ENCODE peak calls at places on chromosomes 6 and 20, in nine cellular contexts. One of them, this sample, is unnamed.

GRCh38 chr6:21264288-21264818 is 329.2 kb upstream of the SOX4 start:
- DNase-seq in stimulated activated naive CD8-positive, alpha-beta T cell treated with anti-CD3 and anti-CD28 coated beads, Interleukin-15, Interleukin-2, amounts not matched to agents 100 U/mL and 50 U/mL, for 24 hours: no peak
- DNase-seq in activated T-cell treated with anti-CD3 and anti-CD28 coated beads for 48 hours: no peak
- DNase-seq in nucleus accumbens: no peak
- DNase-seq in anterior cingulate cortex: no peak
- DNase-seq in HCT116: no peak
- DNase-seq in activated naive CD4-positive, alpha-beta T cell treated with anti-CD3 and anti-CD28 coated beads for 36 hours: no peak
- DNase-seq in NCI-H2081: peak; percentile 77
- DNase-seq in AG20443: no peak
- DNase-seq in this sample: no peak

GRCh38 chr20:24487240-24487639 is 17.8 kb downstream of the SYNDIG1 start:
- DNase-seq in stimulated activated naive CD8-positive, alpha-beta T cell treated with anti-CD3 and anti-CD28 coated beads, Interleukin-15, Interleukin-2, amounts not matched to agents 100 U/mL and 50 U/mL, for 24 hours: no peak
- DNase-seq in NCI-H2081: no peak
- DNase-seq in AG20443: no peak
- DNase-seq in activated naive CD4-positive, alpha-beta T cell treated with anti-CD3 and anti-CD28 coated beads for 36 hours: no peak
- DNase-seq in nucleus accumbens: no peak
- DNase-seq in activated T-cell treated with anti-CD3 and anti-CD28 coated beads for 48 hours: no peak
- DNase-seq in anterior cingulate cortex: no peak
- DNase-seq in HCT116: no peak
- DNase-seq in this sample: no peak

GRCh38 chr6:163457637-163458561 is 43.4 kb downstream of the QKI start:
- DNase-seq in activated naive CD4-positive, alpha-beta T cell treated with anti-CD3 and anti-CD28 coated beads for 36 hours: peak; percentile 7
- DNase-seq in HCT116: no peak
- DNase-seq in anterior cingulate cortex: no peak
- DNase-seq in NCI-H2081: no peak
- DNase-seq in activated T-cell treated with anti-CD3 and anti-CD28 coated beads for 48 hours: no peak
- DNase-seq in nucleus accumbens: no peak
- DNase-seq in AG20443: peak; percentile 89
- DNase-seq in stimulated activated naive CD8-positive, alpha-beta T cell treated with anti-CD3 and anti-CD28 coated beads, Interleukin-15, Interleukin-2, amounts not matched to agents 100 U/mL and 50 U/mL, for 24 hours: no peak
- DNase-seq in this sample: no peak

GRCh38 chr6:122401104-122401503 is 1.7 kb downstream of the HSF2 start:
- DNase-seq in activated T-cell treated with anti-CD3 and anti-CD28 coated beads for 48 hours: no peak
- DNase-seq in nucleus accumbens: no peak
- DNase-seq in anterior cingulate cortex: no peak
- DNase-seq in HCT116: no peak
- DNase-seq in AG20443: no peak
- DNase-seq in NCI-H2081: no peak
- DNase-seq in activated naive CD4-positive, alpha-beta T cell treated with anti-CD3 and anti-CD28 coated beads for 36 hours: no peak
- DNase-seq in stimulated activated naive CD8-positive, alpha-beta T cell treated with anti-CD3 and anti-CD28 coated beads, Interleukin-15, Interleukin-2, amounts not matched to agents 100 U/mL and 50 U/mL, for 24 hours: no peak
- DNase-seq in this sample: no peak

GRCh38 chr20:6583134-6583738 is 184.2 kb upstream of the BMP2 start:
- DNase-seq in anterior cingulate cortex: no peak
- DNase-seq in HCT116: no peak
- DNase-seq in activated naive CD4-positive, alpha-beta T cell treated with anti-CD3 and anti-CD28 coated beads for 36 hours: no peak
- DNase-seq in activated T-cell treated with anti-CD3 and anti-CD28 coated beads for 48 hours: no peak
- DNase-seq in AG20443: peak; percentile 66
- DNase-seq in nucleus accumbens: no peak
- DNase-seq in stimulated activated naive CD8-positive, alpha-beta T cell treated with anti-CD3 and anti-CD28 coated beads, Interleukin-15, Interleukin-2, amounts not matched to agents 100 U/mL and 50 U/mL, for 24 hours: no peak
- DNase-seq in NCI-H2081: peak; percentile 15
- DNase-seq in this sample: peak; percentile 56

GRCh38 chr6:136901212-136901784 is 20.8 kb upstream of the SLC35D3 start:
- DNase-seq in NCI-H2081: no peak
- DNase-seq in activated naive CD4-positive, alpha-beta T cell treated with anti-CD3 and anti-CD28 coated beads for 36 hours: no peak
- DNase-seq in activated T-cell treated with anti-CD3 and anti-CD28 coated beads for 48 hours: no peak
- DNase-seq in AG20443: no peak
- DNase-seq in nucleus accumbens: no peak
- DNase-seq in stimulated activated naive CD8-positive, alpha-beta T cell treated with anti-CD3 and anti-CD28 coated beads, Interleukin-15, Interleukin-2, amounts not matched to agents 100 U/mL and 50 U/mL, for 24 hours: no peak
- DNase-seq in HCT116: no peak
- DNase-seq in anterior cingulate cortex: no peak
- DNase-seq in this sample: no peak

GRCh38 chr20:16601019-16601418 is 27.8 kb upstream of the KIF16B start:
- DNase-seq in anterior cingulate cortex: peak; percentile 41
- DNase-seq in activated T-cell treated with anti-CD3 and anti-CD28 coated beads for 48 hours: no peak
- DNase-seq in AG20443: no peak
- DNase-seq in HCT116: no peak
- DNase-seq in nucleus accumbens: no peak
- DNase-seq in stimulated activated naive CD8-positive, alpha-beta T cell treated with anti-CD3 and anti-CD28 coated beads, Interleukin-15, Interleukin-2, amounts not matched to agents 100 U/mL and 50 U/mL, for 24 hours: no peak
- DNase-seq in NCI-H2081: no peak
- DNase-seq in activated naive CD4-positive, alpha-beta T cell treated with anti-CD3 and anti-CD28 coated beads for 36 hours: no peak
- DNase-seq in this sample: no peak

GRCh38 chr6:11043552-11043960 is 549 bp downstream of the ELOVL2 start:
- DNase-seq in stimulated activated naive CD8-positive, alpha-beta T cell treated with anti-CD3 and anti-CD28 coated beads, Interleukin-15, Interleukin-2, amounts not matched to agents 100 U/mL and 50 U/mL, for 24 hours: peak; percentile 5
- DNase-seq in activated T-cell treated with anti-CD3 and anti-CD28 coated beads for 48 hours: no peak
- DNase-seq in HCT116: no peak
- DNase-seq in activated naive CD4-positive, alpha-beta T cell treated with anti-CD3 and anti-CD28 coated beads for 36 hours: no peak
- DNase-seq in NCI-H2081: no peak
- DNase-seq in anterior cingulate cortex: no peak
- DNase-seq in AG20443: peak; percentile 29
- DNase-seq in nucleus accumbens: no peak
- DNase-seq in this sample: no peak

GRCh38 chr20:7924692-7925091 is 15.6 kb downstream of the HAO1 start:
- DNase-seq in AG20443: peak; percentile 69
- DNase-seq in nucleus accumbens: no peak
- DNase-seq in HCT116: no peak
- DNase-seq in activated naive CD4-positive, alpha-beta T cell treated with anti-CD3 and anti-CD28 coated beads for 36 hours: no peak
- DNase-seq in NCI-H2081: no peak
- DNase-seq in stimulated activated naive CD8-positive, alpha-beta T cell treated with anti-CD3 and anti-CD28 coated beads, Interleukin-15, Interleukin-2, amounts not matched to agents 100 U/mL and 50 U/mL, for 24 hours: no peak
- DNase-seq in anterior cingulate cortex: no peak
- DNase-seq in activated T-cell treated with anti-CD3 and anti-CD28 coated beads for 48 hours: no peak
- DNase-seq in this sample: no peak

GRCh38 chr6:89475634-89476033 is 42.7 kb downstream of the ANKRD6 start:
- DNase-seq in nucleus accumbens: no peak
- DNase-seq in activated T-cell treated with anti-CD3 and anti-CD28 coated beads for 48 hours: no peak
- DNase-seq in anterior cingulate cortex: no peak
- DNase-seq in NCI-H2081: no peak
- DNase-seq in AG20443: no peak
- DNase-seq in HCT116: no peak
- DNase-seq in activated naive CD4-positive, alpha-beta T cell treated with anti-CD3 and anti-CD28 coated beads for 36 hours: peak; percentile 20
- DNase-seq in stimulated activated naive CD8-positive, alpha-beta T cell treated with anti-CD3 and anti-CD28 coated beads, Interleukin-15, Interleukin-2, amounts not matched to agents 100 U/mL and 50 U/mL, for 24 hours: no peak
- DNase-seq in this sample: no peak

GRCh38 chr6:161349886-161350285 is 76.0 kb upstream of the AGPAT4 start:
- DNase-seq in nucleus accumbens: no peak
- DNase-seq in NCI-H2081: no peak
- DNase-seq in HCT116: no peak
- DNase-seq in activated naive CD4-positive, alpha-beta T cell treated with anti-CD3 and anti-CD28 coated beads for 36 hours: no peak
- DNase-seq in stimulated activated naive CD8-positive, alpha-beta T cell treated with anti-CD3 and anti-CD28 coated beads, Interleukin-15, Interleukin-2, amounts not matched to agents 100 U/mL and 50 U/mL, for 24 hours: no peak
- DNase-seq in AG20443: no peak
- DNase-seq in activated T-cell treated with anti-CD3 and anti-CD28 coated beads for 48 hours: no peak
- DNase-seq in anterior cingulate cortex: no peak
- DNase-seq in this sample: no peak

GRCh38 chr6:138833819-138834539 is 38.1 kb downstream of the ECT2L start:
- DNase-seq in activated naive CD4-positive, alpha-beta T cell treated with anti-CD3 and anti-CD28 coated beads for 36 hours: no peak
- DNase-seq in stimulated activated naive CD8-positive, alpha-beta T cell treated with anti-CD3 and anti-CD28 coated beads, Interleukin-15, Interleukin-2, amounts not matched to agents 100 U/mL and 50 U/mL, for 24 hours: no peak
- DNase-seq in nucleus accumbens: no peak
- DNase-seq in HCT116: no peak
- DNase-seq in AG20443: no peak
- DNase-seq in NCI-H2081: peak; percentile 63
- DNase-seq in anterior cingulate cortex: no peak
- DNase-seq in activated T-cell treated with anti-CD3 and anti-CD28 coated beads for 48 hours: no peak
- DNase-seq in this sample: no peak

GRCh38 chr6:44000164-44000842 is 126.9 kb downstream of the MRPL14 start:
- DNase-seq in activated T-cell treated with anti-CD3 and anti-CD28 coated beads for 48 hours: peak; percentile 36
- DNase-seq in stimulated activated naive CD8-positive, alpha-beta T cell treated with anti-CD3 and anti-CD28 coated beads, Interleukin-15, Interleukin-2, amounts not matched to agents 100 U/mL and 50 U/mL, for 24 hours: peak; percentile 77
- DNase-seq in activated naive CD4-positive, alpha-beta T cell treated with anti-CD3 and anti-CD28 coated beads for 36 hours: peak; percentile 89
- DNase-seq in nucleus accumbens: no peak
- DNase-seq in anterior cingulate cortex: no peak
- DNase-seq in HCT116: peak; percentile 65
- DNase-seq in AG20443: no peak
- DNase-seq in NCI-H2081: no peak
- DNase-seq in this sample: no peak

GRCh38 chr20:35339007-35339406 is 46.8 kb upstream of the FAM83C start:
- DNase-seq in HCT116: no peak
- DNase-seq in nucleus accumbens: no peak
- DNase-seq in AG20443: peak; percentile 78
- DNase-seq in stimulated activated naive CD8-positive, alpha-beta T cell treated with anti-CD3 and anti-CD28 coated beads, Interleukin-15, Interleukin-2, amounts not matched to agents 100 U/mL and 50 U/mL, for 24 hours: no peak
- DNase-seq in anterior cingulate cortex: no peak
- DNase-seq in NCI-H2081: no peak
- DNase-seq in activated naive CD4-positive, alpha-beta T cell treated with anti-CD3 and anti-CD28 coated beads for 36 hours: no peak
- DNase-seq in activated T-cell treated with anti-CD3 and anti-CD28 coated beads for 48 hours: no peak
- DNase-seq in this sample: no peak

GRCh38 chr6:52543729-52544324 is 33.0 kb downstream of the TRAM2 start:
- DNase-seq in AG20443: no peak
- DNase-seq in nucleus accumbens: no peak
- DNase-seq in HCT116: no peak
- DNase-seq in NCI-H2081: no peak
- DNase-seq in stimulated activated naive CD8-positive, alpha-beta T cell treated with anti-CD3 and anti-CD28 coated beads, Interleukin-15, Interleukin-2, amounts not matched to agents 100 U/mL and 50 U/mL, for 24 hours: no peak
- DNase-seq in activated naive CD4-positive, alpha-beta T cell treated with anti-CD3 and anti-CD28 coated beads for 36 hours: no peak
- DNase-seq in anterior cingulate cortex: no peak
- DNase-seq in activated T-cell treated with anti-CD3 and anti-CD28 coated beads for 48 hours: no peak
- DNase-seq in this sample: no peak

GRCh38 chr20:52926505-52926904 is 45.7 kb upstream of the TSHZ2 start:
- DNase-seq in NCI-H2081: no peak
- DNase-seq in nucleus accumbens: no peak
- DNase-seq in anterior cingulate cortex: no peak
- DNase-seq in HCT116: no peak
- DNase-seq in stimulated activated naive CD8-positive, alpha-beta T cell treated with anti-CD3 and anti-CD28 coated beads, Interleukin-15, Interleukin-2, amounts not matched to agents 100 U/mL and 50 U/mL, for 24 hours: no peak
- DNase-seq in activated T-cell treated with anti-CD3 and anti-CD28 coated beads for 48 hours: no peak
- DNase-seq in AG20443: no peak
- DNase-seq in activated naive CD4-positive, alpha-beta T cell treated with anti-CD3 and anti-CD28 coated beads for 36 hours: no peak
- DNase-seq in this sample: no peak

GRCh38 chr6:34610819-34611477 is 54.8 kb upstream of the SPDEF start:
- DNase-seq in anterior cingulate cortex: no peak
- DNase-seq in stimulated activated naive CD8-positive, alpha-beta T cell treated with anti-CD3 and anti-CD28 coated beads, Interleukin-15, Interleukin-2, amounts not matched to agents 100 U/mL and 50 U/mL, for 24 hours: no peak
- DNase-seq in activated T-cell treated with anti-CD3 and anti-CD28 coated beads for 48 hours: no peak
- DNase-seq in nucleus accumbens: no peak
- DNase-seq in AG20443: peak; percentile 46
- DNase-seq in activated naive CD4-positive, alpha-beta T cell treated with anti-CD3 and anti-CD28 coated beads for 36 hours: no peak
- DNase-seq in HCT116: peak; percentile 64
- DNase-seq in NCI-H2081: no peak
- DNase-seq in this sample: no peak